ENCODE peak calls at places on chromosomes 3 and 15, in seven cellular contexts. G, A, R, L, F, N and W are unnamed samples.

GRCh38 chr3:126256256-126256655 is 75.9 kb upstream of the ALDH1L1 start:
- DNase-seq in G (no peak), A (no peak), R (no peak), L (no peak), F (no peak), N (no peak), W (no peak)

GRCh38 chr3:195897853-195898415 is 10.4 kb downstream of the TNK2 start:
- DNase-seq in G (no peak), A (peak; percentile 18), R (no peak), L (peak; percentile 7), F (no peak), N (no peak), W (no peak)

GRCh38 chr15:45804028-45804427 is 169.2 kb downstream of the SQOR start:
- DNase-seq in G (no peak), A (no peak), R (no peak), L (no peak), F (no peak), N (no peak), W (no peak)

GRCh38 chr15:80480171-80480811 is 76.1 kb downstream of the ARNT2 start:
- DNase-seq in G (no peak), A (peak; percentile 82), R (no peak), L (no peak), F (no peak), N (no peak), W (no peak)

GRCh38 chr15:63299981-63300575 is 22.7 kb downstream of the APH1B start:
- DNase-seq in G (no peak), A (no peak), R (no peak), L (no peak), F (no peak), N (no peak), W (no peak)

GRCh38 chr3:144187531-144188230 is 216.1 kb downstream of the DIPK2A start:
- DNase-seq in G (no peak), A (no peak), R (no peak), L (no peak), F (no peak), N (no peak), W (no peak)

GRCh38 chr3:55631766-55632331 is 144.7 kb upstream of the WNT5A start:
- DNase-seq in G (no peak), A (no peak), R (no peak), L (no peak), F (no peak), N (no peak), W (no peak)

GRCh38 chr3:143480306-143480852 is 360.8 kb downstream of the CHST2 start:
- DNase-seq in G (no peak), A (no peak), R (no peak), L (no peak), F (no peak), N (no peak), W (no peak)

GRCh38 chr15:44340410-44340809 is 51.9 kb downstream of the GOLM2 start:
- DNase-seq in G (no peak), A (no peak), R (no peak), L (no peak), F (no peak), N (no peak), W (no peak)

GRCh38 chr3:73727117-73727802 is 102.5 kb upstream of the PDZRN3 start:
- DNase-seq in G (peak; percentile 13), A (no peak), R (no peak), L (no peak), F (no peak), N (no peak), W (no peak)

GRCh38 chr3:99842826-99843589 is 25.3 kb downstream of the CMSS1 start:
- DNase-seq in G (no peak), A (no peak), R (no peak), L (peak; percentile 25), F (no peak), N (no peak), W (no peak)

GRCh38 chr15:65081270-65081669 is 4.7 kb downstream of the KBTBD13 start:
- DNase-seq in G (no peak), A (no peak), R (no peak), L (no peak), F (no peak), N (no peak), W (no peak)

GRCh38 chr15:72229076-72229946 is 1.7 kb downstream of the PKM start:
- DNase-seq in G (no peak), A (no peak), R (no peak), L (peak; percentile 32), F (no peak), N (peak; percentile 56), W (peak; percentile 48)

GRCh38 chr15:39391230-39391629 is 189.6 kb upstream of the THBS1 start:
- DNase-seq in G (no peak), A (no peak), R (no peak), L (no peak), F (peak; percentile 32), N (no peak), W (no peak)

GRCh38 chr15:71518661-71519060 is 291.7 kb upstream of the NR2E3 start:
- DNase-seq in G (no peak), A (no peak), R (no peak), L (no peak), F (no peak), N (no peak), W (no peak)

GRCh38 chr3:65101450-65101849 is 413.6 kb upstream of the ADAMTS9 start:
- DNase-seq in G (no peak), A (no peak), R (no peak), L (no peak), F (no peak), N (no peak), W (no peak)

GRCh38 chr3:101829066-101829830 is 20.1 kb upstream of the NFKBIZ start:
- DNase-seq in G (no peak), A (no peak), R (no peak), L (no peak), F (peak; percentile 66), N (peak; percentile 56), W (no peak)

GRCh38 chr3:132432639-132433038 is 15.3 kb downstream of the DNAJC13 start:
- DNase-seq in G (no peak), A (no peak), R (no peak), L (no peak), F (no peak), N (no peak), W (no peak)

GRCh38 chr15:38688761-38689160 is 124.1 kb upstream of the RASGRP1 start:
- DNase-seq in G (no peak), A (no peak), R (no peak), L (no peak), F (no peak), N (peak; percentile 66), W (peak; percentile 62)

GRCh38 chr3:45978348-45978747 is 17.3 kb downstream of the FYCO1 start:
- DNase-seq in G (no peak), A (no peak), R (no peak), L (no peak), F (peak; percentile 89), N (peak; percentile 66), W (peak; percentile 37)

GRCh38 chr3:191499307-191500125 is 38.6 kb downstream of the PYDC2 start:
- DNase-seq in G (peak; percentile 13), A (no peak), R (no peak), L (no peak), F (peak; percentile 8), N (no peak), W (no peak)

GRCh38 chr15:33533197-33533596 is 222.4 kb downstream of the RYR3 start:
- DNase-seq in G (peak; percentile 16), A (no peak), R (no peak), L (no peak), F (no peak), N (no peak), W (no peak)

GRCh38 chr3:58630081-58630709 is 36.4 kb downstream of the FAM3D start:
- DNase-seq in G (peak; percentile 88), A (peak; percentile 78), R (no peak), L (peak; percentile 72), F (peak; percentile 78), N (peak; percentile 72), W (peak; percentile 44)

GRCh38 chr3:149245738-149246451 is 24.3 kb upstream of the CP start:
- DNase-seq in G (no peak), A (no peak), R (no peak), L (peak; percentile 45), F (no peak), N (no peak), W (no peak)

GRCh38 chr15:100346866-100347512 is 5.2 kb upstream of the ADAMTS17 start:
- DNase-seq in G (no peak), A (no peak), R (peak; percentile 83), L (no peak), F (no peak), N (no peak), W (no peak)

GRCh38 chr3:53862241-53862640 is 15.9 kb downstream of the IL17RB start:
- DNase-seq in G (no peak), A (no peak), R (no peak), L (no peak), F (no peak), N (peak; percentile 1), W (no peak)

GRCh38 chr3:53859178-53859577 is 12.8 kb downstream of the IL17RB start:
- DNase-seq in G (no peak), A (no peak), R (no peak), L (no peak), F (no peak), N (no peak), W (no peak)

GRCh38 chr3:53856964-53857363 is 10.6 kb downstream of the IL17RB start:
- DNase-seq in G (no peak), A (no peak), R (no peak), L (no peak), F (no peak), N (no peak), W (no peak)

GRCh38 chr3:53860196-53860595 is 13.8 kb downstream of the IL17RB start:
- DNase-seq in G (no peak), A (no peak), R (no peak), L (no peak), F (no peak), N (peak; percentile 11), W (no peak)

GRCh38 chr3:53858096-53858741 is 11.9 kb downstream of the IL17RB start:
- DNase-seq in G (no peak), A (no peak), R (no peak), L (no peak), F (no peak), N (no peak), W (no peak)
- TF ChIP-seq CTCF in G (no peak), A (no peak), R (no peak), L (no peak), F (no peak), N (no peak), W (no peak)

GRCh38 chr3:19668163-19668562 is 265.9 kb downstream of the EFHB start:
- DNase-seq in G (peak; percentile 19), A (no peak), R (no peak), L (no peak), F (no peak), N (no peak), W (no peak)
- TF ChIP-seq CTCF in G (no peak), A (no peak), R (no peak), L (no peak), F (no peak), N (no peak), W (no peak)

DNA sequence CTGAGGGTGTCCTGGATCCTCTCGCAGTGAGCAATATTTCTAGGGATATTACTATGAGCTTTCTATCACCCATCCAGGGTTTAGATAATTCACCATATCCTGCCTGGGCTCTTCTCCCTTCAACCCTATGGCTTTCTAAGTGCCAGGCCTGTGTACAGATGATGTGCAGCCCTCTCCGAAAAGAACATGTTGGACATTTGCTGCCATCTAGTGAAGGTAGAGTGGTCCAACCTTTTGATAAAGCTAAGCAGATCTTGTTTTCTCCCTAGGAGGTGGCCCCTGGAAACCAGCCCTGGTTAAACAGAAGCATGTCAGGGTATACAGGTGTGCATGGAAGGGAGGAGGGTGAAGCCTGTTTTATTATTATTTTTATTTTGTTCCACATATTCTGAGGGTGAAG is 27.9 kb upstream of the SCN10A start:
- DNase-seq in G (no peak), A (no peak), R (peak; percentile 78), L (no peak), F (no peak), N (no peak), W (no peak)
- TF ChIP-seq CTCF in G (no peak), A (peak; percentile 16), R (peak; percentile 13), L (no peak), F (no peak), N (no peak), W (no peak)

GRCh38 chr15:91214675-91215590 is 114.9 kb downstream of the SV2B start:
- DNase-seq in G (peak; percentile 30), A (no peak), R (no peak), L (no peak), F (no peak), N (no peak), W (no peak)
- TF ChIP-seq CTCF in G (no peak), A (no peak), R (no peak), L (no peak), F (no peak), N (no peak), W (no peak)